ENCODE peak calls at places on chromosomes 1 and 21, in four cellular contexts. S, G, C and T are unnamed samples.

GRCh38 chr1:174230399-174230798 is 71.1 kb downstream of the RABGAP1L start:
- DNase-seq in G (no peak), S (no peak), C (no peak), T (no peak)

GRCh38 chr1:22520871-22521270 is 42.4 kb upstream of the EPHA8 start:
- DNase-seq in S (no peak), G (no peak), C (no peak), T (no peak)

GRCh38 chr1:203273869-203274602 is 31.3 kb upstream of the BTG2 start:
- DNase-seq in C (peak), G (no peak), S (peak), T (no peak)

GRCh38 chr21:22136770-22137169 is 1138.6 kb downstream of the NCAM2 start:
- DNase-seq in G (no peak), C (no peak), S (no peak), T (no peak)

GRCh38 chr1:207959141-207959825 is 48.4 kb upstream of the CD34 start:
- DNase-seq in S (peak), G (peak), C (peak), T (peak)

GRCh38 chr1:216721878-216722277 is 1.4 kb downstream of the ESRRG start:
- DNase-seq in G (no peak), S (no peak), C (no peak), T (no peak)

GRCh38 chr1:206117151-206117948 is at the start of gene AVPR1B:
- DNase-seq in S (peak), G (peak), C (peak), T (peak)

GRCh38 chr1:18599096-18599495 is 31.6 kb upstream of the PAX7 start:
- DNase-seq in C (no peak), S (peak), G (no peak), T (no peak)

GRCh38 chr1:151902858-151903257 is 6.5 kb downstream of the THEM4 start:
- DNase-seq in S (no peak), G (no peak), C (no peak), T (no peak)

GRCh38 chr1:56461158-56462127 is 117.9 kb downstream of the PLPP3 start:
- DNase-seq in G (no peak), C (no peak), S (peak), T (no peak)

GRCh38 chr1:71089536-71090270 is 8.9 kb upstream of the ZRANB2 start:
- DNase-seq in G (no peak), C (no peak), S (no peak), T (no peak)

GRCh38 chr1:153991151-153991472 is 550 bp downstream of the RPS27 start:
- DNase-seq in C (no peak), S (no peak), G (no peak), T (no peak)

GRCh38 chr1:59310527-59310926 is 13.6 kb downstream of the FGGY start:
- DNase-seq in S (no peak), G (no peak), C (no peak), T (no peak)

DNA sequence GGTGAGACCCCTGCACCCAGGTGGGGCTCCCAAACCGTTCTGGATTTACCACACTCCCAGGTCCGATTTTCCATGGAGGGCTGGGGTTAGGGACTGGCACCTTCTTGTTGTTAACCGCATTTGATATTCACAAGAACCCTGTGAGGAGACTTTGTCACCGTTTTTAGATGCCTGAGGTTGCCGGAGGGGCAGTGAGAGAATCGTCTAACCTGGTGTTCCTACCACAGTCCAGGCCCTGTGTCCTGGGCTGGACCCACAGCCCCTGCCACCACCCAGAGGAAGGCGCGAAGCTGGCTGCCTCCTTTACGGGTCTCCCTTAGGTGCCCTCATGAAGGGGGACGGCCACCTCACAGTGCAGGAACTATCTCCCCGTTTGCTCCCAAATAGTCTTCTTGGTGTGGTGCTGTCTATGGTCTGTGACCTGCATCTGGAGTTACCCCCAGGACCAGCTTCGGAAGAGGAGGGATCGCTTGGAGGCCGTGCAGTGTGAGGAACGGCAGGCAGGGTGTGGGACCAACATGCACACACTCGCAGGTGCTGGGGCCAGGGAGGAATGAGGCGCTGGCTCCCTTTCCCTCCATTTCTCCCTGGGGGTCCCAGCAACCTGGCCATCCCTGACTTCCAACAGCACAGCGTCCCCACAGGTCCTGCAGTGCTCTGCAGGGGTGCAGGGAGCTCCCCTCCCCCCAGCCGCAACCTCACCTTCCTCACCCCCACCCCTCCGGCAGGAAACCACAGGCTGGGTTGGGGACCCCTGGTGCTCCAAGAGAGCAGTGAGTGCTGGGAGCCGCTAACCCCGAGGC is 7.0 kb downstream of the SIM2 start:
- DNase-seq in S (no peak), C (peak), G (no peak), T (peak)
- TF ChIP-seq CTCF in S (peak), C (no peak), G (no peak), T (peak)

GRCh38 chr1:183936791-183937190 is 100.7 kb downstream of the COLGALT2 start:
- DNase-seq in S (no peak), G (no peak), C (no peak), T (no peak)
- TF ChIP-seq CTCF in S (no peak), G (no peak), C (no peak), T (no peak)

GRCh38 chr1:172135076-172135672 is 285.3 kb upstream of the C1orf105 start:
- DNase-seq in S (no peak), C (peak), G (no peak), T (no peak)
- TF ChIP-seq CTCF in S (peak), C (peak), G (peak), T (peak)

DNA sequence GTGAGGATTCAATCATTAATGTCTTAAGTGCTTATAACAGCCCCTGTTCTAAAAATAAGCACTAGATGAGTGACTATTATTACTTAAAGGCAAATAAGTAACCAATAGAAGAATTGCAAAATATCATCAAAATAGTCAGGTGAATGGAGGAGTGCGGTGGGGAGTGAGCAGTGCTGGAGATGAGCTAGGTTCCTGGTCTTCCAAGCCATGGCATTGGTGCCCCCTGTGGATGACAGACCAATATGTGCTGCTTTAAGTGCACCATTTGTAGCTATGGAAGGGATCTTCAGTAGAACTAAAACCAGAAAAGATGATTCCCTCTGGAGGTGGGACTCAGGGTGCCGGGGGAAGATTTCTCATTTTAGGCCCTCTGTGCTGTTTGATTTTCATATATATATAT is 46.1 kb upstream of the SLC30A1 start:
- DNase-seq in C (no peak), G (no peak), S (no peak), T (no peak)
- TF ChIP-seq CTCF in C (peak), G (peak), S (peak), T (no peak)

DNA sequence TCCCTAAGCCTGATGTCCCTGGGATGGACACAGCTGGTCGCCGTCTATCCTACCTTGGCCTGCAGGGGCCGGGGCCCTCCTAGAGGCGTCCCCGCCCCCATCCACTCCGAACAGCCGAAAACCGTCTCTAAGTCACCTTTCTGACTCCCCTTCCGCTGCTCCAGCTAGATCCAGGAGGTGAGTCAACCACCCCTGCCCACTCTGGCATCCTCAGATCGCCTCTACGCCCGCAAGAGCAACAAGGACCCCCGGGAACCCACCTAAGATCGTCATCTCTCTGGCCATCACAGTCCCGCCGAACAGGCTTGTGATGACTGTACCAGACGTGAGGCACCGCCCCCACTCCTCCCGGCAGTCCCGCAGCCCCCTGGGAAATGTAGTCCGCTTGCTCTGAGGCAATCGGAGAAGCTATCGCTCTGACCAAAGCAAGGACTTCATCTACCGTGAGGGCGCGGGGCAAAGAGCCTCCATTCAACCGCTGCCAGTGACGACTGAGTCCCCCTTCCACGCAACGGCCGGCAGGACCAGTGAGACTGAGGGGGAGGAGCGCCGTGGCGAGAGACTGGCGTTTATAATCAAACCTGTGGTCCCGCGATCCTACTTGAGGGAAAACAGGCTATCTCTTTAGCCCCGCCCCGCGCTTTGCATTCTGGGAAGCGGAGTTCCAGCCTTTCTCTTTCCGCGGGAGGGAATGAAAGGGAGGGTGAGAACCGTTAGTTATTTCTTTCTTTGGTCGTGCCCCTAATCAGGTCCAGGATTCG is at the start of gene HSPA13:
- DNase-seq in G (peak), C (peak), S (peak), T (peak)
- TF ChIP-seq CTCF in G (peak), C (no peak), S (no peak), T (no peak)

DNA sequence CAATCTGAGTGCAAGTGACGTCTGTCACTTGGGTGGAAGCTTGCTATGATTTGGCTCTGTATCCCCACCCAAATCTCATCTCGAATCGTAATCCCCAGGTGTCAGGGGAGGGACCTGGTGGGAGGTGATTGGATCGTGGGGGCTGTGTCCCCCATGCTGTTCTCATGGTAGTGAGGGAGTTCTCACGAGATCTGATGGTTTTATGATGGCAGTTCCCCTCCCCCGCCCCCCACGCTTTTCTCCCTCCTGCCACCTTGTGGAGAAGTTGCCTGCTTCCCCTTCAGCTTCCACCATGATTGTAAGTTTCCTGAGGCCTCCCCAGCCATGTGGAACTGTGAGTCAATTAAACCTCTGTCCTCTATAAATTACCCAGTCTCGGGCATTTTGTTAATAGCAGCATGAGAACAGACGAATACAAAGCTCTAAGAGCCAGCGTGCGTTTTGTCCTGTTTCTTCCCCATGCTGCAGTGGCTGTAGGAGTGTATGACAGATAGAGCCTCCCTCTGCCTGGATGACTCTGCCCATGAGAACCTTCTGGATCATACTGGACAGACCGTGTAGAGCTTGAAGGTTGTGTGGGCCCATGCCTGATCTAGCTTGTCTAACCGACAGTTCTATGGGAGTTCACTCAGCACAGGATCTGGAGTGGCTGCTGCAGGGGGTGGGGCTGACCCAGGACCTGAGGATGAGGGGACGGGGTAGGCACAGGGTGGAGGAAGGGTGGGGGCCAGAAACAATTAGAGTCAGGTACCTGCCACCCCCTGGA is 139.7 kb upstream of the ERRFI1 start:
- DNase-seq in C (no peak), G (no peak), S (no peak), T (peak)
- TF ChIP-seq CTCF in C (no peak), G (peak), S (peak), T (no peak)

GRCh38 chr1:1573843-1574720 is 581 bp downstream of the SSU72 start:
- DNase-seq in G (peak), S (peak), C (peak), T (peak)
- TF ChIP-seq CTCF in G (peak), S (peak), C (peak), T (peak)

GRCh38 chr1:43974443-43975248 is at the start of gene ATP6V0B:
- DNase-seq in S (peak), C (peak), G (peak), T (peak)
- TF ChIP-seq CTCF in S (peak), C (peak), G (peak), T (peak)

GRCh38 chr21:42232176-42232825 is 13.4 kb downstream of the ABCG1 start:
- DNase-seq in G (no peak), C (no peak), S (no peak), T (no peak)

GRCh38 chr21:42231761-42232160 is 12.8 kb downstream of the ABCG1 start:
- DNase-seq in G (no peak), S (no peak), C (no peak), T (no peak)

GRCh38 chr21:42234464-42235241 is 15.7 kb downstream of the ABCG1 start:
- DNase-seq in G (peak), S (peak), C (peak), T (peak)

GRCh38 chr21:42234026-42234425 is 15.1 kb downstream of the ABCG1 start:
- DNase-seq in G (no peak), C (no peak), S (no peak), T (no peak)

GRCh38 chr21:42233067-42233981 is 14.4 kb downstream of the ABCG1 start:
- DNase-seq in S (peak), C (peak), G (no peak), T (no peak)
- TF ChIP-seq CTCF in S (peak), C (peak), G (no peak), T (no peak)

DNA sequence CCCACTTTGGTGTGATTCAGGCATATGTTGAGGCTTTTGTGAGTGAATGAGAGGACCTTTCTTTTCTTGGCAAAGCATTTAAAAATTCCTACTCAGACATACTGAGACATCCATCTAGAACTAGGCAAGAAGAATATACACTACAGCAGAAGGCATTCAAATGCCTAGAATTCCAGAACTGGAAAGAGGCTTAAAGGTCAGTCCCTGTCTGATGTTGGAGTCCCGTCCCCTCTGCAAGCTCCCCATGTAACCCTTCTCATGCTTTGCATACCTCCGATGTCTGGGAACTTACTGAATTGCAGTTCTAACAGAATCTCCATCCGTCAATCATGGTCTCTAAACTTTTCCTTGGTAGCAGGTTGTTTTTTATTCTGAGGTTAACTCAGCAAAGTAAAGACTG is 152.9 kb downstream of the ATP6V1G3 start:
- DNase-seq in S (peak), G (no peak), C (no peak), T (no peak)
- TF ChIP-seq CTCF in S (no peak), G (no peak), C (no peak), T (no peak)